ENCODE peak calls at places on chromosome 3, in seven cellular contexts. F is spleen; Q is stimulated activated effector memory CD8-positive, alpha-beta T cell treated with anti-CD3 and anti-CD28 coated beads, Interleukin-12 subunit alpha, Interleukin-12 subunit beta, amount 100 ng/mL, for 72 hours; L is activated T-cell treated with anti-CD3 and anti-CD28 coated beads for 1 hour; A is kidney tubule cell; R is substantia nigra; N is GM20000. O is an unnamed sample.
A peak's percentile ranks its signal among the peaks of the same experiment; 100 is the strongest.

GRCh38 chr3:129684270-129684669 is 77.8 kb upstream of the PLXND1 start:
- DNase-seq in F (no peak), Q (no peak), L (no peak), A (no peak), R (no peak), N (no peak), O (no peak)

GRCh38 chr3:64138046-64138445 is 87.2 kb downstream of the PRICKLE2 start:
- DNase-seq in F (no peak), Q (no peak), L (no peak), A (peak; percentile 65), R (no peak), N (no peak), O (no peak)

GRCh38 chr3:53948174-53948573 is 56.5 kb upstream of the SELENOK start:
- DNase-seq in F (no peak), Q (no peak), L (no peak), A (no peak), R (no peak), N (no peak), O (no peak)

GRCh38 chr3:9809239-9809614 is 835 bp upstream of the TTLL3 start:
- DNase-seq in F (no peak), Q (peak; percentile 55), L (no peak), A (peak; percentile 81), R (no peak), N (peak; percentile 58), O (no peak)

GRCh38 chr3:27573780-27574437 is 89.7 kb upstream of the SLC4A7 start:
- DNase-seq in F (no peak), Q (no peak), L (no peak), A (peak; percentile 50), R (no peak), N (no peak), O (no peak)

GRCh38 chr3:87625911-87626310 is 349.5 kb upstream of the POU1F1 start:
- DNase-seq in F (no peak), Q (no peak), L (no peak), A (no peak), R (no peak), N (no peak), O (no peak)

GRCh38 chr3:39349080-39349479 is 19.6 kb downstream of the CCR8 start:
- DNase-seq in F (no peak), Q (no peak), L (no peak), A (no peak), R (no peak), N (no peak), O (no peak)

GRCh38 chr3:185549111-185549510 is 3.3 kb downstream of the LIPH start:
- DNase-seq in F (no peak), Q (no peak), L (no peak), A (peak; percentile 93), R (no peak), N (no peak), O (peak; percentile 49)

GRCh38 chr3:125087768-125088391 is 32.1 kb upstream of the HEG1 start:
- DNase-seq in F (no peak), Q (no peak), L (no peak), A (peak; percentile 81), R (no peak), N (no peak), O (no peak)

GRCh38 chr3:12862387-12862786 is 21.0 kb upstream of the RPL32 start:
- DNase-seq in F (no peak), Q (no peak), L (no peak), A (no peak), R (no peak), N (no peak), O (no peak)

GRCh38 chr3:133209871-133210550 is 171.8 kb downstream of the TMEM108 start:
- DNase-seq in F (no peak), Q (no peak), L (no peak), A (no peak), R (no peak), N (no peak), O (no peak)

GRCh38 chr3:71512000-71512399 is 71.5 kb downstream of the FOXP1 start:
- DNase-seq in F (no peak), Q (no peak), L (peak; percentile 17), A (peak; percentile 33), R (no peak), N (peak; percentile 28), O (no peak)

GRCh38 chr3:46293991-46294833 is 52.0 kb downstream of the CCR3 start:
- DNase-seq in F (no peak), Q (peak; percentile 87), L (no peak), A (no peak), R (no peak), N (no peak), O (peak; percentile 66)

GRCh38 chr3:32869513-32870047 is 51.8 kb downstream of the TRIM71 start:
- DNase-seq in F (no peak), Q (no peak), L (no peak), A (peak; percentile 6), R (no peak), N (no peak), O (no peak)

GRCh38 chr3:82587174-82587573 is 825.7 kb upstream of the GBE1 start:
- DNase-seq in F (no peak), Q (no peak), L (no peak), A (no peak), R (no peak), N (no peak), O (no peak)

GRCh38 chr3:117238805-117239204 is 529.2 kb downstream of the TUSC7 start:
- DNase-seq in F (no peak), Q (no peak), L (no peak), A (no peak), R (no peak), N (no peak), O (no peak)

GRCh38 chr3:31880482-31881078 is 100.5 kb downstream of the OSBPL10 start:
- DNase-seq in F (no peak), Q (no peak), L (no peak), A (no peak), R (no peak), N (no peak), O (no peak)

GRCh38 chr3:12579919-12580318 is 23.0 kb downstream of the MKRN2 start:
- DNase-seq in F (no peak), Q (no peak), L (no peak), A (no peak), R (no peak), N (no peak), O (no peak)

GRCh38 chr3:128787256-128788253 is 61.6 kb downstream of the RAB7A start:
- DNase-seq in F (no peak), Q (peak; percentile 65), L (no peak), A (peak; percentile 88), R (no peak), N (no peak), O (peak; percentile 10)

GRCh38 chr3:122727766-122728165 is 47.1 kb downstream of the PARP14 start:
- DNase-seq in F (no peak), Q (no peak), L (no peak), A (no peak), R (no peak), N (no peak), O (no peak)

GRCh38 chr3:78101363-78101762 is 1061.5 kb downstream of the ROBO2 start:
- DNase-seq in F (no peak), Q (no peak), L (no peak), A (peak; percentile 74), R (no peak), N (no peak), O (no peak)

GRCh38 chr3:119310052-119310451 is 15.9 kb downstream of the ARHGAP31 start:
- DNase-seq in F (no peak), Q (peak; percentile 38), L (no peak), A (peak; percentile 99), R (no peak), N (no peak), O (no peak)

GRCh38 chr3:19103510-19103909 is 44.8 kb upstream of the KCNH8 start:
- DNase-seq in F (no peak), Q (no peak), L (no peak), A (no peak), R (no peak), N (no peak), O (no peak)

GRCh38 chr3:139318431-139318816 is 25.4 kb upstream of the MRPS22 start:
- DNase-seq in F (no peak), Q (no peak), L (no peak), A (peak; percentile 50), R (no peak), N (no peak), O (no peak)

GRCh38 chr3:11820540-11821041 is 26.1 kb downstream of the TAMM41 start:
- DNase-seq in F (no peak), Q (peak; percentile 64), L (no peak), A (peak; percentile 33), R (no peak), N (peak; percentile 22), O (peak; percentile 34)

GRCh38 chr3:67947808-67948508 is 293.5 kb upstream of the SUCLG2 start:
- DNase-seq in F (peak; percentile 71), Q (peak; percentile 52), L (peak; percentile 54), A (peak; percentile 43), R (no peak), N (no peak), O (peak; percentile 20)

GRCh38 chr3:170055209-170055608 is 17.4 kb downstream of the GPR160 start:
- DNase-seq in F (no peak), Q (peak; percentile 57), L (no peak), A (peak; percentile 93), R (no peak), N (peak; percentile 63), O (peak; percentile 33)

GRCh38 chr3:129121016-129121791 is 400 bp downstream of the RAB43 start:
- DNase-seq in F (no peak), Q (peak; percentile 82), L (peak; percentile 26), A (no peak), R (no peak), N (no peak), O (peak; percentile 18)

GRCh38 chr3:49553690-49554634 is at the start of gene BSN:
- DNase-seq in F (peak; percentile 95), Q (peak; percentile 96), L (peak; percentile 85), A (peak; percentile 91), R (peak; percentile 76), N (peak; percentile 100), O (peak; percentile 65)

GRCh38 chr3:152595975-152596832 is 238.7 kb upstream of the P2RY1 start:
- DNase-seq in F (no peak), Q (no peak), L (no peak), A (peak; percentile 50), R (no peak), N (peak; percentile 70), O (peak; percentile 33)

GRCh38 chr3:186024210-186024609 is 84.7 kb downstream of the ETV5 start:
- DNase-seq in F (no peak), Q (no peak), L (no peak), A (no peak), R (no peak), N (no peak), O (no peak)

GRCh38 chr3:155714295-155714718 is 30.6 kb downstream of the PLCH1 start:
- DNase-seq in F (no peak), Q (no peak), L (no peak), A (no peak), R (no peak), N (no peak), O (no peak)

GRCh38 chr3:4750306-4751056 is 228.8 kb upstream of the BHLHE40 start:
- DNase-seq in F (no peak), Q (no peak), L (no peak), A (peak; percentile 77), R (no peak), N (peak; percentile 30), O (no peak)

GRCh38 chr3:45938043-45938435 is 5.2 kb upstream of the CXCR6 start:
- DNase-seq in F (no peak), Q (no peak), L (no peak), A (no peak), R (no peak), N (no peak), O (no peak)

GRCh38 chr3:194023501-194024280 is 112.3 kb upstream of the HES1 start:
- DNase-seq in F (no peak), Q (no peak), L (no peak), A (no peak), R (no peak), N (no peak), O (peak; percentile 84)

GRCh38 chr3:128011140-128011539 is 41.1 kb upstream of the SEC61A1 start:
- DNase-seq in F (no peak), Q (no peak), L (no peak), A (peak; percentile 78), R (no peak), N (peak; percentile 31), O (peak; percentile 56)

GRCh38 chr3:129596194-129597086 is 10.0 kb downstream of the PLXND1 start:
- DNase-seq in F (peak; percentile 88), Q (no peak), L (no peak), A (no peak), R (peak; percentile 59), N (no peak), O (no peak)